ENCODE peak calls at places on chromosome 3, in four cellular contexts. One of them, this sample, is unnamed.

GRCh38 chr3:95595416-95596075 is 1218.8 kb upstream of the EPHA6 start:
- DNase-seq in CD4-positive, alpha-beta T cell: no peak
- DNase-seq in mucosa of gallbladder: no peak
- DNase-seq in T-helper 9 cell: no peak
- DNase-seq in this sample: no peak

GRCh38 chr3:126022741-126023359 is 53.9 kb downstream of the ROPN1B start:
- DNase-seq in CD4-positive, alpha-beta T cell: no peak
- DNase-seq in T-helper 9 cell: no peak
- DNase-seq in mucosa of gallbladder: peak; percentile 4
- DNase-seq in this sample: no peak

GRCh38 chr3:16516695-16517481 is 3.4 kb upstream of the RFTN1 start:
- DNase-seq in mucosa of gallbladder: no peak
- DNase-seq in T-helper 9 cell: no peak
- DNase-seq in CD4-positive, alpha-beta T cell: no peak
- DNase-seq in this sample: no peak

GRCh38 chr3:42130329-42131070 is 39.3 kb downstream of the TRAK1 start:
- DNase-seq in CD4-positive, alpha-beta T cell: no peak
- DNase-seq in T-helper 9 cell: no peak
- DNase-seq in mucosa of gallbladder: peak; percentile 75
- DNase-seq in this sample: no peak

GRCh38 chr3:186772281-186772885 is 11.0 kb upstream of the EIF4A2 start:
- DNase-seq in T-helper 9 cell: no peak
- DNase-seq in mucosa of gallbladder: no peak
- DNase-seq in CD4-positive, alpha-beta T cell: peak; percentile 2
- DNase-seq in this sample: no peak

GRCh38 chr3:10011644-10012043 is 14.6 kb upstream of the FANCD2 start:
- DNase-seq in mucosa of gallbladder: no peak
- DNase-seq in T-helper 9 cell: no peak
- DNase-seq in CD4-positive, alpha-beta T cell: no peak
- DNase-seq in this sample: no peak

GRCh38 chr3:177516130-177517011 is 319.1 kb upstream of the TBL1XR1 start:
- DNase-seq in mucosa of gallbladder: no peak
- DNase-seq in T-helper 9 cell: no peak
- DNase-seq in CD4-positive, alpha-beta T cell: no peak
- DNase-seq in this sample: no peak

GRCh38 chr3:33360136-33360825 is 79.9 kb downstream of the UBP1 start:
- DNase-seq in T-helper 9 cell: no peak
- DNase-seq in mucosa of gallbladder: no peak
- DNase-seq in CD4-positive, alpha-beta T cell: no peak
- DNase-seq in this sample: no peak

GRCh38 chr3:16211176-16211904 is 36.9 kb downstream of the GALNT15 start:
- DNase-seq in mucosa of gallbladder: no peak
- DNase-seq in CD4-positive, alpha-beta T cell: no peak
- DNase-seq in T-helper 9 cell: no peak
- DNase-seq in this sample: no peak

GRCh38 chr3:24678441-24678865 is 183.8 kb upstream of the THRB start:
- DNase-seq in mucosa of gallbladder: no peak
- DNase-seq in CD4-positive, alpha-beta T cell: no peak
- DNase-seq in T-helper 9 cell: no peak
- DNase-seq in this sample: no peak

GRCh38 chr3:34268032-34268760 is 469.8 kb downstream of the PDCD6IP start:
- DNase-seq in T-helper 9 cell: no peak
- DNase-seq in CD4-positive, alpha-beta T cell: no peak
- DNase-seq in mucosa of gallbladder: no peak
- DNase-seq in this sample: no peak

GRCh38 chr3:23710555-23710954 is 95.2 kb upstream of the UBE2E1 start:
- DNase-seq in mucosa of gallbladder: peak; percentile 29
- DNase-seq in T-helper 9 cell: no peak
- DNase-seq in CD4-positive, alpha-beta T cell: no peak
- DNase-seq in this sample: no peak

GRCh38 chr3:11791339-11792200 is 55.1 kb downstream of the TAMM41 start:
- DNase-seq in mucosa of gallbladder: no peak
- DNase-seq in CD4-positive, alpha-beta T cell: no peak
- DNase-seq in T-helper 9 cell: no peak
- DNase-seq in this sample: no peak

GRCh38 chr3:72186485-72186864 is 401.5 kb upstream of the PROK2 start:
- DNase-seq in mucosa of gallbladder: no peak
- DNase-seq in CD4-positive, alpha-beta T cell: no peak
- DNase-seq in T-helper 9 cell: no peak
- DNase-seq in this sample: no peak

GRCh38 chr3:59872121-59872520 is 822.3 kb upstream of the CFAP20DC start:
- DNase-seq in CD4-positive, alpha-beta T cell: no peak
- DNase-seq in mucosa of gallbladder: no peak
- DNase-seq in T-helper 9 cell: no peak
- DNase-seq in this sample: no peak

GRCh38 chr3:160852856-160853255 is 96.8 kb downstream of the PPM1L start:
- DNase-seq in T-helper 9 cell: no peak
- DNase-seq in mucosa of gallbladder: no peak
- DNase-seq in CD4-positive, alpha-beta T cell: no peak
- DNase-seq in this sample: no peak

GRCh38 chr3:82163907-82164520 is 402.6 kb upstream of the GBE1 start:
- DNase-seq in T-helper 9 cell: no peak
- DNase-seq in mucosa of gallbladder: no peak
- DNase-seq in CD4-positive, alpha-beta T cell: no peak
- DNase-seq in this sample: no peak

GRCh38 chr3:71580636-71581215 is 2.8 kb downstream of the FOXP1 start:
- DNase-seq in mucosa of gallbladder: no peak
- DNase-seq in CD4-positive, alpha-beta T cell: no peak
- DNase-seq in T-helper 9 cell: no peak
- DNase-seq in this sample: no peak

GRCh38 chr3:179322481-179323196 is at the start of gene ZNF639:
- DNase-seq in T-helper 9 cell: peak; percentile 85
- DNase-seq in mucosa of gallbladder: peak; percentile 74
- DNase-seq in CD4-positive, alpha-beta T cell: peak; percentile 75
- DNase-seq in this sample: peak; percentile 82

GRCh38 chr3:73603771-73604171 is 21.0 kb downstream of the PDZRN3 start:
- DNase-seq in T-helper 9 cell: no peak
- DNase-seq in CD4-positive, alpha-beta T cell: no peak
- DNase-seq in mucosa of gallbladder: no peak
- DNase-seq in this sample: no peak

GRCh38 chr3:17103579-17103978 is 218.8 kb downstream of the PLCL2 start:
- DNase-seq in CD4-positive, alpha-beta T cell: no peak
- DNase-seq in mucosa of gallbladder: no peak
- DNase-seq in T-helper 9 cell: no peak
- DNase-seq in this sample: no peak

GRCh38 chr3:40899286-40899712 is 300.0 kb upstream of the CTNNB1 start:
- DNase-seq in CD4-positive, alpha-beta T cell: no peak
- DNase-seq in T-helper 9 cell: no peak
- DNase-seq in mucosa of gallbladder: no peak
- DNase-seq in this sample: no peak

GRCh38 chr3:194340757-194341400 is 10.2 kb downstream of the CPN2 start:
- DNase-seq in CD4-positive, alpha-beta T cell: no peak
- DNase-seq in T-helper 9 cell: no peak
- DNase-seq in mucosa of gallbladder: no peak
- DNase-seq in this sample: no peak

GRCh38 chr3:172153335-172153861 is 114.0 kb downstream of the FNDC3B start:
- DNase-seq in CD4-positive, alpha-beta T cell: no peak
- DNase-seq in T-helper 9 cell: peak; percentile 20
- DNase-seq in mucosa of gallbladder: peak; percentile 93
- DNase-seq in this sample: peak; percentile 65

GRCh38 chr3:11154953-11155325 is 646 bp downstream of the HRH1 start:
- DNase-seq in mucosa of gallbladder: no peak
- DNase-seq in T-helper 9 cell: no peak
- DNase-seq in CD4-positive, alpha-beta T cell: no peak
- DNase-seq in this sample: no peak

GRCh38 chr3:132343018-132343612 is 25.9 kb downstream of the ACP3 start:
- DNase-seq in mucosa of gallbladder: peak; percentile 59
- DNase-seq in T-helper 9 cell: no peak
- DNase-seq in CD4-positive, alpha-beta T cell: no peak
- DNase-seq in this sample: no peak

GRCh38 chr3:164737174-164737573 is 341.1 kb downstream of the SI start:
- DNase-seq in mucosa of gallbladder: no peak
- DNase-seq in CD4-positive, alpha-beta T cell: no peak
- DNase-seq in T-helper 9 cell: no peak
- DNase-seq in this sample: no peak

GRCh38 chr3:43733459-43734384 is 43.0 kb downstream of the ABHD5 start:
- DNase-seq in mucosa of gallbladder: no peak
- DNase-seq in CD4-positive, alpha-beta T cell: no peak
- DNase-seq in T-helper 9 cell: no peak
- DNase-seq in this sample: no peak

GRCh38 chr3:120450261-120450913 is 405 bp downstream of the FSTL1 start:
- DNase-seq in T-helper 9 cell: no peak
- DNase-seq in mucosa of gallbladder: no peak
- DNase-seq in CD4-positive, alpha-beta T cell: no peak
- DNase-seq in this sample: no peak

GRCh38 chr3:66572938-66573710 is 72.3 kb upstream of the LRIG1 start:
- DNase-seq in CD4-positive, alpha-beta T cell: no peak
- DNase-seq in mucosa of gallbladder: no peak
- DNase-seq in T-helper 9 cell: peak; percentile 4
- DNase-seq in this sample: no peak

GRCh38 chr3:187319699-187320302 is 28.3 kb upstream of the MASP1 start:
- DNase-seq in mucosa of gallbladder: peak; percentile 80
- DNase-seq in CD4-positive, alpha-beta T cell: peak; percentile 37
- DNase-seq in T-helper 9 cell: peak; percentile 28
- DNase-seq in this sample: no peak

GRCh38 chr3:39249453-39250115 is 30.3 kb downstream of the CX3CR1 start:
- DNase-seq in mucosa of gallbladder: no peak
- DNase-seq in CD4-positive, alpha-beta T cell: no peak
- DNase-seq in T-helper 9 cell: no peak
- DNase-seq in this sample: no peak

GRCh38 chr3:27311400-27311799 is 57.8 kb downstream of the NEK10 start:
- DNase-seq in T-helper 9 cell: no peak
- DNase-seq in CD4-positive, alpha-beta T cell: no peak
- DNase-seq in mucosa of gallbladder: no peak
- DNase-seq in this sample: no peak

GRCh38 chr3:67415504-67415903 is 238.9 kb downstream of the SUCLG2 start:
- DNase-seq in mucosa of gallbladder: no peak
- DNase-seq in CD4-positive, alpha-beta T cell: no peak
- DNase-seq in T-helper 9 cell: no peak
- DNase-seq in this sample: no peak

This sample was measured in T-helper 2 cell.